ENCODE peak calls at places on chromosomes 1 and 21, in nine cellular contexts. I is GM23338, S is neural progenitor cell, R is PC-3, D is SK-N-SH, B is MM.1S, V is HCT116, G is hepatocyte, N is GM23248. P is an unnamed sample. For H3K4me1, the result is how much of the 10 kb centered on the place peaks cover.

GRCh38 chr21:45308211-45309068 is 20.7 kb upstream of the POFUT2 start:
- DNase-seq in N (no peak), S (no peak), G (peak), D (no peak), B (no peak), I (no peak), R (no peak), V (no peak), P (peak)

GRCh38 chr21:32726742-32727477 is 903 bp downstream of the SYNJ1 start:
- DNase-seq in D (peak), I (peak), B (peak), G (peak), V (no peak), R (peak), N (peak), S (peak), P (peak)

GRCh38 chr1:51784997-51785421 is 93.5 kb downstream of the NRDC start:
- DNase-seq in I (no peak), G (peak), V (no peak), D (no peak), S (no peak), N (no peak), R (no peak), B (no peak), P (no peak)

GRCh38 chr21:33650230-33650629 is 7.9 kb downstream of the ITSN1 start:
- DNase-seq in B (no peak), N (no peak), D (no peak), G (no peak), V (no peak), R (no peak), S (no peak), I (no peak), P (no peak)

GRCh38 chr1:174000274-174000852 is 21.8 kb downstream of the RC3H1 start:
- DNase-seq in D (peak), S (no peak), N (no peak), R (no peak), G (no peak), I (no peak), B (no peak), V (no peak), P (no peak)

GRCh38 chr1:99180343-99180808 is 83.9 kb upstream of the PLPPR4 start:
- DNase-seq in V (peak), D (peak), R (peak), N (peak), G (peak), B (peak), I (peak), S (peak), P (peak)

GRCh38 chr1:112925015-112925414 is 31.0 kb downstream of the SLC16A1 start:
- DNase-seq in R (no peak), G (no peak), N (no peak), V (no peak), I (peak), B (no peak), D (no peak), S (no peak), P (no peak)

GRCh38 chr21:41164981-41165650 is 2.8 kb upstream of the BACE2 start:
- DNase-seq in B (no peak), D (no peak), R (peak), G (peak), S (no peak), N (peak), V (no peak), I (no peak), P (no peak)

GRCh38 chr21:45363921-45364463 is 41.0 kb upstream of the COL18A1 start:
- DNase-seq in R (peak), G (peak), B (no peak), S (no peak), I (no peak), D (no peak), N (peak), V (peak), P (no peak)

GRCh38 chr1:244807138-244807537 is 28.3 kb upstream of the COX20 start:
- DNase-seq in N (no peak), S (no peak), B (no peak), R (no peak), D (no peak), G (no peak), I (no peak), V (no peak), P (no peak)

GRCh38 chr1:5509664-5510452 is 482.4 kb downstream of the NPHP4 start:
- DNase-seq in V (peak), B (peak), D (peak), R (peak), S (peak), G (peak), I (peak), N (peak), P (peak)

GRCh38 chr1:19859876-19860275 is 22.3 kb upstream of the OTUD3 start:
- DNase-seq in S (no peak), V (no peak), N (peak), D (no peak), R (no peak), I (no peak), B (no peak), G (no peak), P (no peak)

GRCh38 chr21:46118305-46118870 is 20.5 kb downstream of the COL6A2 start:
- DNase-seq in R (no peak), S (no peak), B (no peak), D (peak), G (no peak), V (no peak), I (no peak), N (no peak), P (no peak)

GRCh38 chr1:2985121-2985561 is 36.1 kb upstream of the ACTRT2 start:
- DNase-seq in G (no peak), V (no peak), B (no peak), N (no peak), S (no peak), R (no peak), D (no peak), I (no peak), P (no peak)

GRCh38 chr1:19310720-19311502 is 1.0 kb downstream of the AKR7A2 start:
- DNase-seq in I (no peak), R (no peak), D (peak), N (peak), B (no peak), V (no peak), G (no peak), S (peak), P (peak)

GRCh38 chr1:16521288-16521583 is 7.2 kb upstream of the RNU1-1 start:
- DNase-seq in S (peak), V (no peak), R (no peak), D (no peak), G (no peak), B (no peak), N (no peak), I (peak), P (no peak)

GRCh38 chr1:171438441-171438840 is 46.9 kb upstream of the PRRC2C start:
- DNase-seq in G (peak), I (no peak), D (no peak), R (peak), N (peak), V (peak), B (no peak), S (no peak), P (no peak)

GRCh38 chr1:171446396-171446795 is 38.9 kb upstream of the PRRC2C start:
- DNase-seq in V (no peak), S (no peak), N (peak), B (no peak), D (no peak), G (no peak), R (no peak), I (no peak), P (no peak)

DNA sequence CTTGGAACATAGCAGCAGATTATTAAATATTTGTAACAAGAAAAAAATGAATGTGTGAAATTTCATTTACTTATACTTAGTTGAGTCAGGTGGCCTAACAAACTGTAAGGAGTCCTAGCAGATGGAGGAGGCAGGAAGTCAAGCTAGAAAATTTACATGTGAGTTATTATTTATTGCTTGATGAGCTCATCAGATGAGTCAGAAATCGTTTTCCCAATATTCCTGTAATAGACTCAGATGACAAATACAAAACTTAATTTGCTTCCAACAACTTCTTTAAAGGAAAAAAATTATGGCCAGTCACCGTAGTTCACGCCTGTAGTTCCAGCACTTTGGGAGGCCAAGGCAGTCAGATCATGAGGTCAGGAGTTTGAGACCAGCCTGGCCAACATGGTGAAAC is 44.1 kb upstream of the PRRC2C start:
- DNase-seq in V (no peak), R (peak), D (no peak), B (no peak), G (no peak), S (no peak), N (peak), I (no peak), P (no peak)
- TF ChIP-seq EZH2phosphoT487 in V (no peak), R (no peak), D (no peak), B (no peak), G (no peak), S (no peak), N (no peak), I (no peak), P (no peak)

DNA sequence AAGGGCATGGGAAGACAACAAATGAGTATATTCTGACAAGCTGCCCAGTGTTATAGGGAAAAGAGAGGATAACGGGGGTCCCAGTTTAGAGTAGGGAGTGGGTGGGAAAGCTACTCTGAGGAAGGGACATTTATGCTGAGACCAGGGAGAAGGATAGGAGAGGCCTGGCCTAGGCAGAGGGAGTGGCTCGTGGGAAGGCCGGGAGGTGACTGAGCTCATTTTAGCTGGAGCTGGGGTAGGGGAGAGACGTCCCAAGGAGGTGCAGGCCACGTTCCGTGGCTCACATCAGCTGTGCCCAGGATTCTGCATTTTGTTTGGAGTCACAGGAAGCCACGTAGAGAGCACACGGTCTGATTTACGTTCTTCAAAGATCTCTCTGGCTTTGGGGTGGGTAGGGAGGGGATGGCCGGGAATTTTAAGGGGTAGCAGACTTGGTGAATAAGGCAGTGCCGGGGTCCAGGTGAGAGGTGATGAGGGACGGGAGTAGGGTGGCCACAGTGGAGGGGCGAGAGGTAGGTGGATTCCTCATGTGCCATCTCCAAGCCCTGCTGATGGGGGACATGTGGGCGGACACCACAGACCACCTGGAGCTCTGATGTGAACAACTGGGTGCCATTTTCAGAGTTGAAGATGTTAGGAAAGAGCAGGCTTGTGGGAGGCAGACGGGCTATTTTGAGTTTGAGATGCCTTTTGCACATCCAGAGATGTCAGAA is 4.7 kb downstream of the TINAGL1 start:
- DNase-seq in I (no peak), D (no peak), R (no peak), S (no peak), B (no peak), N (no peak), G (no peak), V (no peak), P (no peak)
- H3K4me1 ChIP-seq in I (under half), D (under half), R (half or more), S (under half), B (under half), N (under half), G (half or more), V (half or more), P (under half)

GRCh38 chr1:226649780-226650179 is 89.3 kb downstream of the ITPKB start:
- DNase-seq in V (no peak), I (peak), G (no peak), B (no peak), S (no peak), N (peak), D (no peak), R (peak), P (peak)
- TF ChIP-seq EZH2phosphoT487 in V (no peak), I (no peak), G (no peak), B (no peak), S (no peak), N (no peak), D (no peak), R (no peak), P (no peak)

GRCh38 chr1:23557471-23558124 is 1.7 kb downstream of the ID3 start:
- DNase-seq in G (no peak), N (peak), V (no peak), B (no peak), I (no peak), S (no peak), R (no peak), D (no peak), P (peak)
- H3K4me1 ChIP-seq in G (half or more), N (half or more), V (half or more), B (under half), I (under half), S (half or more), R (half or more), D (half or more), P (half or more)

GRCh38 chr1:12402844-12403243 is 173.0 kb downstream of the VPS13D start:
- DNase-seq in V (no peak), I (no peak), S (no peak), B (no peak), R (no peak), D (no peak), G (no peak), N (no peak), P (no peak)
- TF ChIP-seq EZH2phosphoT487 in V (no peak), I (no peak), S (no peak), B (no peak), R (no peak), D (no peak), G (no peak), N (no peak), P (no peak)

GRCh38 chr1:25566186-25566729 is 22.9 kb downstream of the LDLRAP1 start:
- DNase-seq in G (no peak), B (no peak), I (no peak), S (no peak), R (no peak), N (no peak), V (no peak), D (no peak), P (peak)

GRCh38 chr1:25566730-25567341 is 23.4 kb downstream of the LDLRAP1 start:
- DNase-seq in R (no peak), S (peak), N (peak), I (peak), D (peak), G (peak), B (no peak), V (no peak), P (peak)

GRCh38 chr1:25565188-25565591 is 21.8 kb downstream of the LDLRAP1 start:
- DNase-seq in I (no peak), B (peak), N (no peak), S (no peak), D (no peak), R (no peak), G (no peak), V (no peak), P (peak)

GRCh38 chr1:25564777-25565176 is 21.4 kb downstream of the LDLRAP1 start:
- DNase-seq in D (no peak), B (no peak), N (no peak), G (no peak), S (no peak), R (no peak), I (no peak), V (no peak), P (no peak)

GRCh38 chr1:25565626-25566025 is 22.2 kb downstream of the LDLRAP1 start:
- DNase-seq in I (no peak), N (no peak), R (no peak), B (no peak), G (no peak), D (no peak), S (no peak), V (no peak), P (no peak)
- H3K4me1 ChIP-seq in I (under half), N (under half), R (under half), B (under half), G (under half), D (under half), S (under half), V (under half), P (half or more)

GRCh38 chr1:38431669-38432376 is 385.2 kb upstream of the POU3F1 start:
- DNase-seq in S (no peak), D (no peak), G (no peak), B (no peak), V (no peak), I (no peak), R (no peak), N (no peak), P (no peak)

GRCh38 chr1:38440402-38440801 is 393.8 kb upstream of the POU3F1 start:
- DNase-seq in S (no peak), I (no peak), V (no peak), R (no peak), N (no peak), B (no peak), G (no peak), D (no peak), P (no peak)

GRCh38 chr1:38436749-38437148 is 390.2 kb upstream of the POU3F1 start:
- DNase-seq in G (no peak), B (no peak), I (no peak), V (no peak), S (no peak), N (no peak), R (no peak), D (no peak), P (peak)

GRCh38 chr1:38433097-38433722 is 386.6 kb upstream of the POU3F1 start:
- DNase-seq in R (no peak), V (no peak), G (no peak), D (no peak), B (no peak), I (no peak), S (no peak), N (no peak), P (no peak)

DNA sequence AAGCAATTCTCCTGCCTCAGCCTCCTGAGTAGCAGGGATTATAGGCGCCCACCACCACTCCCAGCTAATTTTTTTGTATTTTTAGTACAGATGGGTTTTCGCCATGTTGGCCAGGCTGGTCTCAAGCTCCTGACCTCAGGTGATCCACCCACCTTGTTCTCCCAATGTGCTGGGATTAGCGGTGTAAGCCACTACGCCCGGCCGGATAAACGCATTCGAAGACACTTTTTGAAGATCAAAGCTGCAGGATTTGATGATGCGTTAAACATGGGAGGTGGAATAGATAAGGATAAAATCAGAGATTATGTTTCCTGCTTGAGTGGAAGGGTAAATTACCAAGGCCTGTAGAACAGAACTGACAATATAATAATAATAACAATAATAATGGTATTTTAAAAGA is 389.4 kb upstream of the POU3F1 start:
- DNase-seq in S (no peak), G (no peak), B (no peak), R (no peak), V (no peak), N (no peak), D (no peak), I (no peak), P (no peak)
- TF ChIP-seq EZH2phosphoT487 in S (no peak), G (no peak), B (no peak), R (no peak), V (no peak), N (no peak), D (no peak), I (no peak), P (no peak)

P was measured in OCI-LY7.